ENCODE peak calls at places on chromosomes 7 and 10, in five cellular contexts. T is skeletal muscle cell; E is glomerular endothelial cell; N is stimulated activated CD4-positive, alpha-beta T cell treated with anti-CD3 and anti-CD28 coated beads, Interleukin-2, amount 100 ng/mL, for 48 hours; D is spleen. O is an unnamed sample.

GRCh38 chr10:8365935-8366911 is 311.7 kb downstream of the GATA3 start:
- DNase-seq in T (no peak), E (no peak), N (peak; percentile 33), D (no peak), O (no peak)

GRCh38 chr10:112296908-112297331 is 13.7 kb downstream of the TECTB start:
- DNase-seq in T (no peak), E (no peak), N (no peak), D (no peak), O (no peak)

GRCh38 chr7:74175270-74175803 is 1.2 kb downstream of the EIF4H start:
- DNase-seq in T (no peak), E (no peak), N (no peak), D (no peak), O (no peak)

GRCh38 chr7:24158976-24159375 is 125.0 kb upstream of the NPY start:
- DNase-seq in T (no peak), E (no peak), N (no peak), D (no peak), O (no peak)

GRCh38 chr7:157690058-157690832 is 353.4 kb downstream of the DNAJB6 start:
- DNase-seq in T (no peak), E (no peak), N (no peak), D (peak; percentile 59), O (no peak)

GRCh38 chr10:58400609-58401008 is 15.4 kb downstream of the TFAM start:
- DNase-seq in T (no peak), E (no peak), N (no peak), D (no peak), O (no peak)

GRCh38 chr10:109972372-109973001 is 35.3 kb upstream of the ADD3 start:
- DNase-seq in T (no peak), E (no peak), N (no peak), D (no peak), O (no peak)

GRCh38 chr10:112678581-112678980 is 231.6 kb downstream of the VTI1A start:
- DNase-seq in T (no peak), E (no peak), N (no peak), D (no peak), O (peak; percentile 37)

GRCh38 chr7:66204822-66205735 is at the start of gene TPST1:
- DNase-seq in T (peak; percentile 51), E (peak; percentile 22), N (peak; percentile 81), D (peak; percentile 95), O (peak; percentile 93)

GRCh38 chr7:14521183-14521582 is 381.4 kb downstream of the DGKB start:
- DNase-seq in T (no peak), E (no peak), N (no peak), D (no peak), O (no peak)

GRCh38 chr7:149879801-149880738 is 6.3 kb downstream of the ATP6V0E2 start:
- DNase-seq in T (no peak), E (no peak), N (no peak), D (no peak), O (no peak)

GRCh38 chr10:70418229-70418628 is 14.3 kb downstream of the EIF4EBP2 start:
- DNase-seq in T (no peak), E (no peak), N (no peak), D (no peak), O (no peak)

GRCh38 chr7:140773104-140773503 is 76.6 kb downstream of the NDUFB2 start:
- DNase-seq in T (no peak), E (no peak), N (no peak), D (no peak), O (no peak)

GRCh38 chr7:102412548-102412947 is 16.4 kb downstream of the PRKRIP1 start:
- DNase-seq in T (no peak), E (no peak), N (no peak), D (peak; percentile 86), O (no peak)

GRCh38 chr7:90383879-90384278 is 19.4 kb upstream of the CLDN12 start:
- DNase-seq in T (no peak), E (peak; percentile 29), N (no peak), D (no peak), O (no peak)

GRCh38 chr7:114645451-114645850 is 230.8 kb downstream of the FOXP2 start:
- DNase-seq in T (no peak), E (no peak), N (no peak), D (no peak), O (no peak)

GRCh38 chr7:133301444-133301843 is 48.6 kb downstream of the EXOC4 start:
- DNase-seq in T (no peak), E (no peak), N (no peak), D (no peak), O (no peak)

GRCh38 chr7:128831178-128831993 is 1.2 kb downstream of the FLNC start:
- DNase-seq in T (no peak), E (no peak), N (peak; percentile 12), D (peak; percentile 74), O (peak; percentile 25)

GRCh38 chr10:35079763-35080162 is 10.4 kb downstream of the CUL2 start:
- DNase-seq in T (peak; percentile 60), E (no peak), N (no peak), D (no peak), O (peak; percentile 49)

GRCh38 chr7:22049848-22050247 is 104.1 kb upstream of the CDCA7L start:
- DNase-seq in T (no peak), E (no peak), N (no peak), D (no peak), O (no peak)

GRCh38 chr7:127844707-127845331 is 186.4 kb downstream of the LRRC4 start:
- DNase-seq in T (no peak), E (no peak), N (no peak), D (no peak), O (no peak)

GRCh38 chr7:55172881-55173609 is 154.2 kb downstream of the EGFR start:
- DNase-seq in T (no peak), E (no peak), N (no peak), D (no peak), O (no peak)

GRCh38 chr10:44206127-44206818 is 178.6 kb downstream of the CXCL12 start:
- DNase-seq in T (no peak), E (no peak), N (no peak), D (peak; percentile 65), O (no peak)

GRCh38 chr10:47009215-47009838 is 98.1 kb downstream of the PTPN20 start:
- DNase-seq in T (no peak), E (no peak), N (no peak), D (no peak), O (no peak)

GRCh38 chr7:127751062-127751722 is 99.2 kb downstream of the SND1 start:
- DNase-seq in T (peak; percentile 58), E (no peak), N (no peak), D (no peak), O (no peak)